ENCODE peak calls at places on chromosomes 12 and 14, in ten cellular contexts. M is cardiac muscle cell; S is right lobe of liver; W is right cardiac atrium; E is HFFc6; T is bronchial epithelial cell; L is activated CD8-positive, alpha-beta T cell treated with anti-CD3 and anti-CD28 coated beads, Interleukin-2, amount 10 ng/mL, durations not matched to agents 7 days and 5 days; G is foreskin fibroblast; B is GDM1; K is transverse colon. N is an unnamed sample.

GRCh38 chr12:11716794-11717532 is 67.5 kb downstream of the ETV6 start:
- DNase-seq in S (no peak), E (peak; percentile 71), G (peak; percentile 72), B (no peak), M (no peak), K (peak; percentile 38), W (no peak), L (no peak), T (no peak), N (no peak)

GRCh38 chr12:94277426-94278000 is 129.1 kb downstream of the PLXNC1 start:
- DNase-seq in E (no peak), T (no peak), S (peak; percentile 79), G (no peak), M (peak; percentile 66), B (no peak), L (no peak), W (no peak), K (no peak), N (no peak)

GRCh38 chr12:126191037-126191891 is 1126.0 kb downstream of the AACS start:
- DNase-seq in W (peak; percentile 43), S (no peak), B (no peak), G (no peak), K (no peak), E (no peak), M (peak; percentile 2), L (no peak), T (no peak), N (peak; percentile 84)

GRCh38 chr12:89731614-89732013 is 23.0 kb upstream of the ATP2B1 start:
- DNase-seq in S (no peak), L (no peak), M (peak; percentile 85), B (no peak), E (peak; percentile 69), W (no peak), G (peak; percentile 83), K (no peak), T (peak; percentile 65), N (no peak)

GRCh38 chr14:100223332-100224171 is 15.4 kb upstream of the YY1 start:
- DNase-seq in M (no peak), B (no peak), S (no peak), K (no peak), E (no peak), G (peak; percentile 47), W (no peak), T (peak; percentile 78), L (peak; percentile 27), N (no peak)

GRCh38 chr14:104678901-104679705 is 10.3 kb upstream of the INF2 start:
- DNase-seq in W (peak; percentile 69), S (no peak), K (no peak), T (no peak), G (no peak), M (no peak), L (no peak), E (no peak), B (no peak), N (peak; percentile 12)

GRCh38 chr12:17304503-17305347 is 698.8 kb upstream of the LMO3 start:
- DNase-seq in E (peak; percentile 9), K (no peak), M (no peak), L (no peak), T (peak; percentile 84), B (no peak), W (no peak), G (peak; percentile 0), S (no peak), N (no peak)

GRCh38 chr14:89340200-89340667 is 76.8 kb downstream of the FOXN3 start:
- DNase-seq in S (no peak), M (peak; percentile 71), L (no peak), T (peak; percentile 93), G (no peak), W (no peak), K (no peak), E (no peak), B (no peak), N (no peak)

GRCh38 chr12:106309671-106310313 is 7.3 kb downstream of the TCP11L2 start:
- DNase-seq in K (no peak), B (no peak), T (peak; percentile 55), M (peak; percentile 78), W (no peak), L (no peak), S (no peak), G (peak; percentile 34), E (peak; percentile 57), N (no peak)

GRCh38 chr14:90053044-90053443 is 8.8 kb upstream of the KCNK13 start:
- DNase-seq in G (peak; percentile 9), B (no peak), W (no peak), K (no peak), S (no peak), T (peak; percentile 31), L (no peak), M (no peak), E (no peak), N (no peak)

GRCh38 chr12:40063424-40063823 is 42.5 kb downstream of the SLC2A13 start:
- DNase-seq in M (peak; percentile 32), K (no peak), G (no peak), B (no peak), T (no peak), E (no peak), S (no peak), W (no peak), L (no peak), N (peak; percentile 19)

GRCh38 chr14:49584058-49584457 is 2.1 kb downstream of the RPS29 start:
- DNase-seq in M (no peak), K (no peak), B (no peak), T (no peak), G (no peak), L (no peak), W (no peak), S (no peak), E (no peak), N (no peak)

GRCh38 chr12:52561880-52562449 is 9.0 kb upstream of the KRT71 start:
- DNase-seq in B (no peak), G (no peak), S (no peak), E (no peak), W (no peak), K (no peak), T (no peak), M (no peak), L (no peak), N (no peak)

GRCh38 chr14:50928002-50928635 is 16.2 kb downstream of the PYGL start:
- DNase-seq in B (peak; percentile 46), L (no peak), E (peak; percentile 87), T (no peak), M (peak; percentile 95), W (no peak), S (no peak), G (peak; percentile 27), K (no peak), N (no peak)

GRCh38 chr12:32198555-32198954 is 91.9 kb downstream of the BICD1 start:
- DNase-seq in W (no peak), E (peak; percentile 56), S (no peak), K (no peak), M (peak; percentile 10), B (no peak), T (peak; percentile 95), L (no peak), G (peak; percentile 69), N (no peak)

GRCh38 chr12:26443309-26443708 is 247.9 kb downstream of the SSPN start:
- DNase-seq in L (no peak), E (no peak), T (no peak), B (no peak), W (no peak), K (no peak), S (no peak), M (no peak), G (no peak), N (no peak)

GRCh38 chr14:94867931-94868597 is 98.2 kb upstream of the GSC start:
- DNase-seq in G (no peak), S (no peak), L (no peak), W (no peak), K (no peak), E (no peak), B (no peak), T (no peak), M (peak; percentile 4), N (peak; percentile 38)

GRCh38 chr14:37565550-37565949 is 29.5 kb downstream of the FOXA1 start:
- DNase-seq in B (no peak), L (no peak), G (no peak), K (no peak), T (no peak), S (no peak), W (no peak), M (no peak), E (no peak), N (no peak)

GRCh38 chr14:23153891-23154796 is 29.3 kb downstream of the SLC7A8 start:
- DNase-seq in B (no peak), G (peak; percentile 87), M (peak; percentile 97), L (no peak), W (peak; percentile 96), T (peak; percentile 81), S (peak; percentile 77), E (peak; percentile 91), K (peak; percentile 85), N (peak; percentile 94)

N was measured in body of pancreas.